ENCODE peak calls at places on chromosomes 4 and X, in four cellular contexts. T is astrocyte of the spinal cord, K is endothelial cell, J is right lobe of liver. H is an unnamed sample.

GRCh38 chr4:158182736-158183135 is 9.9 kb upstream of the GASK1B start:
- DNase-seq in J (no peak), K (no peak), T (no peak), H (no peak)

GRCh38 chr4:119300388-119301131 is 21.4 kb downstream of the FABP2 start:
- DNase-seq in J (peak), T (peak), K (peak), H (peak)

GRCh38 chrX:43474321-43474720 is 181.8 kb upstream of the MAOA start:
- DNase-seq in K (no peak), T (no peak), J (no peak), H (no peak)

GRCh38 chr4:152352645-152353116 is 183.2 kb downstream of the FBXW7 start:
- DNase-seq in K (peak), T (peak), J (no peak), H (no peak)

GRCh38 chr4:38132140-38132673 is 172.0 kb downstream of the PTTG2 start:
- DNase-seq in T (peak), K (peak), J (no peak), H (no peak)

GRCh38 chr4:154124539-154125255 is 335.8 kb upstream of the SFRP2 start:
- DNase-seq in J (no peak), T (peak), K (no peak), H (no peak)

GRCh38 chr4:59834943-59835342 is 1365.2 kb upstream of the ADGRL3 start:
- DNase-seq in J (no peak), T (no peak), K (no peak), H (no peak)

GRCh38 chr4:144709793-144710525 is 64.0 kb downstream of the HHIP start:
- DNase-seq in T (peak), K (no peak), J (no peak), H (no peak)

GRCh38 chrX:21885568-21885967 is 29.8 kb downstream of the YY2 start:
- DNase-seq in K (no peak), T (peak), J (no peak), H (no peak)

GRCh38 chrX:140501321-140501720 is 3.5 kb downstream of the SOX3 start:
- DNase-seq in T (no peak), J (no peak), K (no peak), H (no peak)

GRCh38 chr4:71550220-71551190 is 211.7 kb downstream of the SLC4A4 start:
- DNase-seq in T (peak), K (no peak), J (no peak), H (no peak)

DNA sequence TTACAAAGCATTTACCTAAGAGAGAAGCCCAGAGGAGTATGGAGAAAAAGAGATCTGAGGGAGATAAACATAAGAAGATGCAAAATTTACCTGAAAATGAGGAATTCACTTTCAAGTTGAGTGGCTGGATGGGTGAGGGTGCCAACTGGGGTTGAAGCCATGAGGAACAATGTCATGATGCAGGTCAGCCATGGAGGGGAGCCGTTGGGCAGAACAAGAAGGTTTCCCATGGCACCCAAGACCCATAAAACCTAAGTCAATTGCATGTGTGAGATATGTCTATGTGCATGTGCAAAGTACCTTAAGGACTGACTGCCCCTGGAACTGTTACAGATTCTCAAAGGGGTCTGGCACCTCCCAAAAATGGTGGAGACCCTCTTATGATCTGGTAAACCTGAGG is 46.6 kb upstream of the PRRG1 start:
- DNase-seq in J (peak), T (no peak), K (peak), H (no peak)
- TF ChIP-seq CTCF in J (peak), T (peak), K (no peak), H (no peak)

GRCh38 chrX:9874483-9874882 is 88.3 kb downstream of the SHROOM2 start:
- DNase-seq in K (no peak), T (no peak), J (no peak), H (no peak)

GRCh38 chrX:9873360-9873759 is 87.1 kb downstream of the SHROOM2 start:
- DNase-seq in K (no peak), T (no peak), J (no peak), H (no peak)

GRCh38 chrX:9873952-9874351 is 87.7 kb downstream of the SHROOM2 start:
- DNase-seq in K (peak), J (no peak), T (peak), H (no peak)

GRCh38 chrX:9875801-9876200 is 89.6 kb downstream of the SHROOM2 start:
- DNase-seq in J (no peak), K (no peak), T (no peak), H (no peak)

DNA sequence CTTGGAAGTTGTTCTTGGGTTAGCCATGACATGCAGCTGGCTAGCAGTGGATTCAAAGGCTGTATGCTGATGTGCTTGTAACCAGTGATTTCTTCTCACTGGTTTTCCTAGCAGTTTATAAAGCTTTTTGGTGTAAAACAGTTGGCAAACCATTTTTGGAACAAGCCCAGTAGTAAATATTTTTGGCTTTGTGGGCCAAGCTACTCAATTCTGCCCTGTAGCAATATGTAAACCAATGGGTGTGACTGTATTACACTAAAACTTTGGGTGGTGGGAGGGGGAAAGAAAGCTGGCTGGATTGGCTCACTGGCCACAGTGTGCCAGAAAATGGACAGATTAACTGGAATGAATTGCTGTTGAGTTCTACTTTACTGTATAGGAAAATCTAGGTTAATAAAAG is 85.6 kb downstream of the SHROOM2 start:
- DNase-seq in T (no peak), J (no peak), K (no peak), H (no peak)
- TF ChIP-seq CTCF in T (no peak), J (no peak), K (no peak), H (no peak)

GRCh38 chr4:28686618-28687017 is 1826.0 kb downstream of the STIM2 start:
- DNase-seq in K (peak), J (peak), T (peak), H (peak)
- TF ChIP-seq CTCF in K (peak), J (peak), T (peak), H (peak)

GRCh38 chr4:139692300-139693012 is 26.8 kb downstream of the MGST2 start:
- DNase-seq in T (no peak), J (no peak), K (peak), H (no peak)
- TF ChIP-seq CTCF in T (peak), J (no peak), K (no peak), H (peak)

DNA sequence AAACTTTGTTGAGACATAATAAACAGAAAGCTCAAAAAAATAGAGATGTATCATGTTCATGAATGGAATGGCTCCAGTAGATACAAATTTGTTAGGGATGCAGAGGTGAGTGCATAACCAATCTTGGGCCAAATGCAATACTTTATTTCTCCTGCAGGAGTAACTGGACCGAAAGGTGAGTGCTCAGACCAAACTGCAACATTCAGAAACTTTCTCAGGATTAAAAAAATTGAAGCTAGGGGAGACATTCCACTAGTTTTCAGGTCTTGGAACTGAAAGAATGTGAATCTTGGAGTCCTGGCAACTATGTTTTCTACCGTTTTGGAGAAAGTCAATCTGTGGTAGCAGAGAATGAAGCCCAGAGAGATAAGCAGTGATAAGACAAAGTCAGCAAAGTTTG is 21.2 kb upstream of the LCORL start:
- DNase-seq in K (no peak), T (no peak), J (no peak), H (no peak)
- TF ChIP-seq CTCF in K (peak), T (peak), J (peak), H (peak)

GRCh38 chr4:178395798-178396197 is 953.6 kb upstream of the AGA start:
- DNase-seq in J (no peak), K (no peak), T (no peak), H (no peak)
- TF ChIP-seq CTCF in J (peak), K (no peak), T (no peak), H (peak)

DNA sequence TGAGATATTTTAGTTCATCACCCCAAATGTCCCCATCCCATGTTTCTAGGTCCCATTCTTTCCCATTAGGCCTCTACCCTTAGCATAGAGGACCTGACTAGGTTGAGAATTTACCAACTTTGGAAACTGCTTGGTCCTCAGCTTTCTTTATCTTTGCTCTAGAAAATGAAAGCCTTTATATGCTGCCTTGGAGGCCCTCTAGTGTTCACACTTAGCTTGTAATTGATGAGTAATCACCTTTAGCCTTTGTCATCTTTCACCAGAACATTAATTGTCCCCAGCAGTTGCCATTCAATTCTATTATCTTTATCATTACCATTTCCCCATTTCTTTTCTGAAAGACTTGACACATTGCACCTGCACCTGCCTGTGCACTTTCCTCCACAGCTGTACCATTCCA is 589.2 kb upstream of the NR3C2 start:
- DNase-seq in T (peak), K (no peak), J (no peak), H (no peak)
- TF ChIP-seq CTCF in T (peak), K (peak), J (peak), H (peak)

GRCh38 chr4:124783847-124784246 is 71.3 kb upstream of the ANKRD50 start:
- DNase-seq in T (peak), K (no peak), J (no peak), H (no peak)

DNA sequence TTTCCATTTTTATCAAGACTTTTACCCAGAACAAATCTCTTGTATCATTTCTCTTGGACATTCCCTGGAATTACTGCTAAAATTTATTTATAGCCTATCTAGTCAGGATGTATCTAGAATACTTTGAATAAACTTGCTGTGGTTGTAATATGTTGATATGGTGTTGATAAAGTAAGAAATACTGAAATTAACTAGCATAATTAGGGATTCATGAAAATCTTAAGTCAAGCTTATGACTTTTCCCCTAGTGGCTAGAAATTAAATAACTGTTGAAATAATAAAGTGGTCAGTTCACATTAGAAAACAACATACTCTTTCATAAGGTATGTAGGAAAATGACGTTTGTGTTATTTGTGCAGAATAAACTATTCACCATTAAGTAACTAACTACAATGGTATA is 73.1 kb upstream of the ANKRD50 start:
- DNase-seq in J (no peak), T (no peak), K (no peak), H (no peak)
- TF ChIP-seq CTCF in J (no peak), T (no peak), K (peak), H (peak)

H was measured in progenitor cell of endocrine pancreas.